ENCODE peak calls at places on chromosomes 1 and 21, in four cellular contexts. Z is T-helper 1 cell; M is naive thymus-derived CD4-positive, alpha-beta T cell; X is Karpas-422. J is an unnamed sample.

GRCh38 chr1:23638786-23639241 is 52.8 kb upstream of the RPL11 start:
- DNase-seq in Z (no peak), X (peak), M (no peak), J (no peak)

GRCh38 chr1:70290248-70290647 is 64.3 kb downstream of the ANKRD13C start:
- DNase-seq in Z (no peak), X (no peak), M (no peak), J (no peak)

GRCh38 chr21:38811257-38811656 is 5.5 kb downstream of the ETS2 start:
- DNase-seq in M (no peak), Z (no peak), X (no peak), J (no peak)

GRCh38 chr21:27561116-27561515 is 594.2 kb upstream of the ADAMTS5 start:
- DNase-seq in X (no peak), Z (no peak), M (no peak), J (no peak)

GRCh38 chr1:194194724-194195123 is 1008.3 kb upstream of the B3GALT2 start:
- DNase-seq in Z (no peak), X (no peak), M (no peak), J (no peak)

GRCh38 chr1:28122183-28122582 is 33.8 kb upstream of the EYA3 start:
- DNase-seq in X (no peak), M (no peak), Z (no peak), J (no peak)

GRCh38 chr1:101996830-101997485 is at the start of gene OLFM3:
- DNase-seq in M (no peak), Z (no peak), X (no peak), J (peak)

GRCh38 chr1:206002833-206003532 is at the start of gene RAB7B:
- DNase-seq in X (no peak), M (no peak), Z (no peak), J (no peak)

GRCh38 chr1:221824025-221824424 is 82.1 kb upstream of the DUSP10 start:
- DNase-seq in X (no peak), M (no peak), Z (no peak), J (no peak)

GRCh38 chr1:221605569-221605968 is 136.3 kb downstream of the DUSP10 start:
- DNase-seq in Z (no peak), M (no peak), X (no peak), J (no peak)

GRCh38 chr1:214006845-214007244 is 19.1 kb downstream of the PROX1 start:
- DNase-seq in M (no peak), X (no peak), Z (no peak), J (no peak)

GRCh38 chr1:108646661-108647269 is 14.1 kb downstream of the HENMT1 start:
- DNase-seq in M (peak), X (no peak), Z (peak), J (peak)